ENCODE peak calls at places on chromosomes 6 and 20, in seven cellular contexts. L, Q, O, V, T, F and C are unnamed samples.

GRCh38 chr20:44448753-44449546 is 26.7 kb upstream of the TTPAL start:
- DNase-seq in O (peak; percentile 30), Q (peak; percentile 70), V (no peak), T (peak; percentile 80), F (peak; percentile 5), L (peak; percentile 16), C (peak; percentile 68)

GRCh38 chr6:44216677-44217331 is at the start of gene MYMX:
- DNase-seq in T (peak; percentile 79), O (no peak), F (no peak), L (no peak), V (no peak), Q (no peak), C (no peak)

GRCh38 chr6:29107758-29108157 is at the start of gene OR2J3:
- DNase-seq in T (no peak), F (no peak), V (no peak), Q (no peak), O (no peak), L (no peak), C (no peak)

GRCh38 chr20:36768768-36769430 is 4.7 kb downstream of the DSN1 start:
- DNase-seq in L (no peak), T (no peak), V (no peak), O (no peak), F (no peak), Q (no peak), C (no peak)

GRCh38 chr20:34643919-34644318 is 33.0 kb downstream of the PIGU start:
- DNase-seq in F (no peak), Q (no peak), O (no peak), V (no peak), T (no peak), L (no peak), C (no peak)

GRCh38 chr6:142960098-142960497 is 15.1 kb upstream of the HIVEP2 start:
- DNase-seq in Q (no peak), F (no peak), L (no peak), V (no peak), T (no peak), O (no peak), C (no peak)

GRCh38 chr6:38567436-38567835 is 72.3 kb downstream of the BTBD9 start:
- DNase-seq in T (no peak), Q (no peak), V (no peak), F (no peak), O (peak; percentile 60), L (peak; percentile 21), C (no peak)

GRCh38 chr20:35502352-35502751 is 27.1 kb downstream of the C20orf173 start:
- DNase-seq in O (no peak), F (peak; percentile 23), V (no peak), Q (no peak), L (no peak), T (no peak), C (no peak)

GRCh38 chr6:162921062-162921461 is 193.3 kb downstream of the PACRG start:
- DNase-seq in F (no peak), V (no peak), O (no peak), T (no peak), Q (no peak), L (no peak), C (no peak)

GRCh38 chr6:43927525-43928210 is 157.7 kb downstream of the VEGFA start:
- DNase-seq in F (no peak), O (no peak), T (no peak), Q (no peak), V (peak; percentile 23), L (no peak), C (no peak)

GRCh38 chr6:147941143-147941542 is 401.5 kb upstream of the SASH1 start:
- DNase-seq in O (no peak), T (no peak), Q (no peak), F (no peak), L (no peak), V (no peak), C (no peak)

GRCh38 chr20:56796345-56796744 is 167.2 kb downstream of the TFAP2C start:
- DNase-seq in V (no peak), Q (no peak), F (no peak), T (no peak), L (no peak), O (no peak), C (no peak)

GRCh38 chr6:113630365-113630737 is 226.8 kb upstream of the MARCKS start:
- DNase-seq in F (no peak), L (no peak), V (no peak), T (no peak), O (no peak), Q (no peak), C (no peak)

GRCh38 chr20:56781108-56781739 is 152.1 kb downstream of the TFAP2C start:
- DNase-seq in T (no peak), F (no peak), V (no peak), L (no peak), Q (no peak), O (no peak), C (no peak)

GRCh38 chr6:133159269-133159795 is 81.8 kb upstream of the EYA4 start:
- DNase-seq in V (no peak), O (no peak), F (no peak), T (no peak), Q (no peak), L (no peak), C (no peak)

GRCh38 chr6:27736686-27737085 is 175.5 kb downstream of the OR2B2 start:
- DNase-seq in L (no peak), V (no peak), Q (no peak), F (no peak), T (no peak), O (no peak), C (no peak)

GRCh38 chr20:46820682-46821081 is 74.0 kb upstream of the EYA2 start:
- DNase-seq in O (no peak), T (no peak), L (no peak), F (no peak), V (no peak), Q (no peak), C (peak; percentile 31)

DNA sequence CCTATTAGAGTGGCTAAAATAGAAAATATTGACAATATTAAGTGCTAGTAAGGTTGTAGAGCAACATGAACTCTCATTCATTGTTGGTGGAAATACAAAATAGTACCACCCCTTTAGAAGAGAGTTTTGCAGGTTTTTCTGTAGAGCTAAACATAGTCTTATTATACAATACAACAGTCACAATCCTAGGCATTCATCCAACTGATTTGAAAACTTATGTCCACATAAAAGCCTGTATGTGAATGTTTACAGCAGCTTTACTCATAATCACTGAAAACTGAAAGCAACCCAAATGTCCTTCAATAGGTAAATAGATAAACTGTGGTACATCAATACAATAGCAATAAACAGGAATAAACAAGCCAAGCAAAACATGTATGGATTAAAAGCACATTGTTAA is 162.6 kb upstream of the PRND start:
- DNase-seq in L (no peak), F (no peak), O (no peak), Q (no peak), T (no peak), V (no peak), C (no peak)
- TF ChIP-seq JUND in L (no peak), F (no peak), O (no peak), Q (no peak), T (no peak), V (no peak), C (no peak)

GRCh38 chr6:104766601-104767000 is 93.1 kb downstream of the HACE1 start:
- DNase-seq in F (no peak), L (no peak), V (no peak), O (no peak), Q (no peak), T (no peak), C (no peak)

GRCh38 chr6:104768906-104769305 is 90.8 kb downstream of the HACE1 start:
- DNase-seq in V (no peak), L (no peak), O (no peak), T (no peak), F (no peak), Q (no peak), C (no peak)

DNA sequence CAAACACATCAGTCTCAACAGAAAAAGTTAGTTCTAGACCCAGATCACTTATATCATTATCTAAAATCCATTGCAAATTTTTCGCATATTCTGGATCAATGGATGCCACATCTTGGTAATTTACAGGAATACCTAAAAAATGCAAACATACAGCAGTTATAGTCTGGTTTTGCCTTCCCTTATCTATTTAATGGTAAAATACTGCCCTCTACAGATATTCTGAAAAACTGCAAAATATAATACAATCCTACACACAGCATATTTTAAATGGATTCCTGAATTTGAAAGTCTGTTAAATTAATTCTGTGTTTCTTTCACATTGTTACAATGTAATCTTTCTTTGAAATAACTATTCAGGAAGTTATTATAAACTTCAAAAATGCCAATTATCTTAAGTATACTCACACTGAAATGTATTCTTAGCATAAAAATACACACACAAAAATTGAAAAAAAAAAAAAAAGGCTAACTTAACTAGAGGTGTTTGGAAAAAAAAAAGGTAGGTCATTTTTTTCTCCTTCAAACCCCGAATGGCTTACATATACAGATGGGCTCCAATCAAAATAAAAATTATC is 88.4 kb downstream of the HACE1 start:
- DNase-seq in L (no peak), O (peak; percentile 39), Q (peak; percentile 13), F (no peak), T (no peak), V (peak; percentile 8), C (peak; percentile 10)
- TF ChIP-seq JUND in L (no peak), O (no peak), Q (no peak), F (no peak), T (no peak), V (no peak), C (no peak)

DNA sequence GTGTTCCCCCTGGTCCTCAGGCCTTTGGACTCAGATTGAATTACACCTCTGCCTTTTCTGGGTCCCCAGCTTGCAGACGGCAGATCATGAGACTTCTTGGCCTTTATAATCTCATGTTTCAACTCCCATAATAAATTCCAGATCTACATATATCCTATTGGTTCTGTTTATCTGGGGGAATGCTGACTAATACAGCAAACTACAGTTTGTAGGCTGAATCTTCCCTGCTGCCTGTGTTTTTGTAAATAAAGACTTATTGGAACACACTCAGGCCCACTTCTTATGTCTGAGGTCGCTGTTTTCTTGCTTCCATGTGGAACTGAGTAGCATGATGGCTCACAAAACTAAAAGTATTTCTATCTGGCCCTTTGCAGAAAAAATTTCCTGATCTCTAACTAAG is 184.7 kb downstream of the HDGFL1 start:
- DNase-seq in L (no peak), Q (no peak), O (no peak), T (no peak), V (no peak), F (no peak), C (no peak)
- TF ChIP-seq JUND in L (no peak), Q (no peak), O (no peak), T (no peak), V (no peak), F (no peak), C (no peak)

GRCh38 chr6:83536647-83537589 is 24.6 kb downstream of the PRSS35 start:
- DNase-seq in F (no peak), O (no peak), T (no peak), V (no peak), Q (no peak), L (no peak), C (no peak)

GRCh38 chr6:83539678-83540077 is 27.3 kb downstream of the PRSS35 start:
- DNase-seq in T (no peak), L (no peak), V (no peak), O (peak; percentile 21), Q (no peak), F (no peak), C (no peak)

DNA sequence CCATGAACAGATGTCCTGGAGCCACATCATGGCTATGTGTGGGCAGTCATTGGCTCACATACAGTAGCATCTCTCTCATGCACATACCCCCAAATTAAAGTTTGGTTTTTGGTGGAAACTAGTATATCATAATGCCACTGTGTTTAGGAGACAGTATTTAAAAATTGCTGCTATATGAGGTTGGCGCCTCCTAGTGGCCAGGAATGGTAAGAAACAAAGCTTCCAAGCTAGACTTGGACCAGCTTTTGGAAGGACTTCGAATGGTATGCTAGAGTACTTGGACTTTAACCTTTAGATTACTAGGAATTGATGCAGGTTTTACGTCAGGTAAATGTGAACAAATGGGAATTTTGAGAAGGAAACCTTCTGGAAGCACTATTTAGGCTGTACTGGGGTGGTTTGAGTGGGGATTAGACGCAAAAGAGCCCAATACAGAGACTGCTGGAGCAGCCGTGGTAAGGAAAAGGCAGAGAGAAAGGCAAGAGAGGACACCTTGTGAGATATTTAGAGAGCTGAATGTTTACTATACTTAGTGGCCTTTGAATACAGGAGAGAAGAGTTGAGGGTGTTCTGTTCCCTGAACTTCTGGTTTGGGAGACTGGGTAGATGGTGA is 23.8 kb downstream of the PRSS35 start:
- DNase-seq in F (peak; percentile 8), V (no peak), Q (peak; percentile 60), T (peak; percentile 84), O (no peak), L (peak; percentile 36), C (peak; percentile 29)
- TF ChIP-seq JUND in F (no peak), V (no peak), Q (no peak), T (no peak), O (no peak), L (no peak), C (no peak)